ENCODE peak calls at places on chromosomes 3 and 15, in five cellular contexts. One of them, this sample, is unnamed.

GRCh38 chr3:181755959-181756358 is 44.2 kb downstream of the SOX2 start:
- DNase-seq in IMR-90: no peak
- DNase-seq in PC-9: no peak
- DNase-seq in MM.1S: no peak
- DNase-seq in HCT116: no peak
- DNase-seq in this sample: no peak

GRCh38 chr15:76674883-76675282 is 230.3 kb downstream of the SCAPER start:
- DNase-seq in IMR-90: peak
- DNase-seq in PC-9: no peak
- DNase-seq in HCT116: no peak
- DNase-seq in MM.1S: no peak
- DNase-seq in this sample: peak

GRCh38 chr3:57596495-57597239 is 477 bp downstream of the ARF4 start:
- DNase-seq in PC-9: peak
- DNase-seq in HCT116: peak
- DNase-seq in IMR-90: peak
- DNase-seq in MM.1S: peak
- DNase-seq in this sample: peak

GRCh38 chr3:127899200-127899599 is 15.8 kb upstream of the KBTBD12 start:
- DNase-seq in MM.1S: no peak
- DNase-seq in IMR-90: no peak
- DNase-seq in HCT116: no peak
- DNase-seq in PC-9: no peak
- DNase-seq in this sample: no peak

GRCh38 chr3:89560546-89560945 is 453.1 kb downstream of the EPHA3 start:
- DNase-seq in MM.1S: no peak
- DNase-seq in PC-9: peak
- DNase-seq in IMR-90: peak
- DNase-seq in HCT116: no peak
- DNase-seq in this sample: peak

GRCh38 chr15:83613716-83614115 is 40.2 kb upstream of the ADAMTSL3 start:
- DNase-seq in PC-9: no peak
- DNase-seq in HCT116: no peak
- DNase-seq in IMR-90: no peak
- DNase-seq in MM.1S: no peak
- DNase-seq in this sample: no peak

GRCh38 chr3:130915567-130916292 is 21.8 kb downstream of the ATP2C1 start:
- DNase-seq in IMR-90: no peak
- DNase-seq in MM.1S: no peak
- DNase-seq in HCT116: no peak
- DNase-seq in PC-9: no peak
- DNase-seq in this sample: peak

GRCh38 chr3:171230857-171231256 is 204.3 kb upstream of the SLC2A2 start:
- DNase-seq in IMR-90: no peak
- DNase-seq in MM.1S: no peak
- DNase-seq in HCT116: no peak
- DNase-seq in PC-9: no peak
- DNase-seq in this sample: peak

GRCh38 chr3:50154840-50155490 is at the start of gene SEMA3F:
- DNase-seq in PC-9: peak
- DNase-seq in IMR-90: peak
- DNase-seq in MM.1S: peak
- DNase-seq in HCT116: no peak
- DNase-seq in this sample: peak

GRCh38 chr15:25061808-25062550 is 107.2 kb downstream of the SNRPN start:
- DNase-seq in PC-9: no peak
- DNase-seq in MM.1S: no peak
- DNase-seq in IMR-90: no peak
- DNase-seq in HCT116: no peak
- DNase-seq in this sample: no peak

GRCh38 chr3:112354642-112355333 is 21.8 kb downstream of the CD200 start:
- DNase-seq in PC-9: no peak
- DNase-seq in MM.1S: no peak
- DNase-seq in IMR-90: no peak
- DNase-seq in HCT116: no peak
- DNase-seq in this sample: no peak
- H3K4me2 ChIP-seq in PC-9: no peak
- H3K4me2 ChIP-seq in MM.1S: no peak
- H3K4me2 ChIP-seq in IMR-90: no peak
- H3K4me2 ChIP-seq in HCT116: no peak
- H3K4me2 ChIP-seq in this sample: no peak

GRCh38 chr15:100131321-100132224 is 210.2 kb downstream of the ADAMTS17 start:
- DNase-seq in HCT116: no peak
- DNase-seq in MM.1S: peak
- DNase-seq in IMR-90: peak
- DNase-seq in PC-9: peak
- DNase-seq in this sample: peak
- TF ChIP-seq CTCF in HCT116: no peak
- TF ChIP-seq CTCF in MM.1S: peak
- TF ChIP-seq CTCF in IMR-90: peak
- TF ChIP-seq CTCF in PC-9: peak
- TF ChIP-seq CTCF in this sample: no peak

DNA sequence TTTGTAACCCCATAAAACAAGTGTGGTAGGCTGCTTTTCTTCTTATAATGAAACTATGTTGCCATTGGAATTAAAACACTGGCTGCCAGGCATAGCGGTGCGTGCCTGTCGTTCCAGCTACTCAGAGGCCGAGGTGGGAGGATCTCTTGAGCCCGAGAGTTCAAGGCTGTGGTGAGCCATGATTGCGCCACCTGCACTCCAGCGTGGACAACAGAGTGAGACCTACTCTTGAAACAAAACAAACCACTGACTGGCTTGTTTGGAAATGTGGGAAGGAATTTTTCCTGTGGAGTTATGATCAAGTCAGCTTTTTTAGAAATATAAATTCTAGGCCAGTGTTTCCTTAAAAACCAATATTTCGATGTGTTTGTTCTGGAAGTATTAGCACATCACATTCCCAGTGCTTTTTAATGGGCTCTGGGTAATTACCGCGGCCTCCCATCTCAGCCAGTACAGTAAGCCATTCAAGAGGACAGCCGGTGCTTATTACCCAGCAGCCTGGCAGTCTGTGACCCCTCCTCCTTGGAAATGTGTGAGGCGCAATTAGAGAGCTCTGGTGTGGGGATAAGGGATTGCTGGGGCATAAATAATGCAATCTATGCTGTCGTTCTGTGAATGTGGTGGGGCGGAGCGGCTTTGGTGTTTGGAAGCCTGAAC is 58.3 kb upstream of the TRAK1 start:
- DNase-seq in MM.1S: no peak
- DNase-seq in HCT116: no peak
- DNase-seq in IMR-90: peak
- DNase-seq in PC-9: no peak
- DNase-seq in this sample: peak
- H3K4me3 ChIP-seq in MM.1S: no peak
- H3K4me3 ChIP-seq in HCT116: no peak
- H3K4me3 ChIP-seq in IMR-90: no peak
- H3K4me3 ChIP-seq in PC-9: no peak
- H3K4me3 ChIP-seq in this sample: no peak

DNA sequence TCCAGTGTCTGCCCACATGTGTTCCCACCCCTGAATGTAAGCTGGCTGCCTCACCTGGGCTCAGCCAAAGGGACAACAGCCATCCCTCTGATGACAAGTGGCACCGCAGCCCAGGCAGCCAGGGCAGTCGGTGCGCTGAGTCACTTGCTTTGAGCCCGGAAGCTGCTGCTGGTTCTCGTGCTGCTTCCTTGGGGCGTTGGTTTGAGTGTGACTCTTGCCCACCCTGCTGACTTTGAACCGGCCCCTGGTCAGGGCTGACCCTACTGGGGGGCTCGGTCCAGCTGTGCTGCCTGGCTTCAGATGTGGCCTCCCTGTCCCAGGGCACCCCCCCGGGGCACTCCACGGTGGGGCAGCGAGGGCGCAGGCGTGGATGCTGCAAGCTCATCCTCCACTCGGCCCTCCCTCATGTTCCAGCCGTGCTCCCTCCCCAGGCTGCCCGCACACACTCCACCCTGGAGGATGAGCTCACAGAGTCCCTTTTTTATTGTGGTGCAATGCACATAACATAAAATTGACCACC is 62.1 kb downstream of the EFCAB12 start:
- DNase-seq in PC-9: peak
- DNase-seq in HCT116: no peak
- DNase-seq in MM.1S: no peak
- DNase-seq in IMR-90: no peak
- DNase-seq in this sample: no peak
- H3K4me2 ChIP-seq in PC-9: no peak
- H3K4me2 ChIP-seq in HCT116: no peak
- H3K4me2 ChIP-seq in MM.1S: no peak
- H3K4me2 ChIP-seq in IMR-90: no peak
- H3K4me2 ChIP-seq in this sample: no peak

DNA sequence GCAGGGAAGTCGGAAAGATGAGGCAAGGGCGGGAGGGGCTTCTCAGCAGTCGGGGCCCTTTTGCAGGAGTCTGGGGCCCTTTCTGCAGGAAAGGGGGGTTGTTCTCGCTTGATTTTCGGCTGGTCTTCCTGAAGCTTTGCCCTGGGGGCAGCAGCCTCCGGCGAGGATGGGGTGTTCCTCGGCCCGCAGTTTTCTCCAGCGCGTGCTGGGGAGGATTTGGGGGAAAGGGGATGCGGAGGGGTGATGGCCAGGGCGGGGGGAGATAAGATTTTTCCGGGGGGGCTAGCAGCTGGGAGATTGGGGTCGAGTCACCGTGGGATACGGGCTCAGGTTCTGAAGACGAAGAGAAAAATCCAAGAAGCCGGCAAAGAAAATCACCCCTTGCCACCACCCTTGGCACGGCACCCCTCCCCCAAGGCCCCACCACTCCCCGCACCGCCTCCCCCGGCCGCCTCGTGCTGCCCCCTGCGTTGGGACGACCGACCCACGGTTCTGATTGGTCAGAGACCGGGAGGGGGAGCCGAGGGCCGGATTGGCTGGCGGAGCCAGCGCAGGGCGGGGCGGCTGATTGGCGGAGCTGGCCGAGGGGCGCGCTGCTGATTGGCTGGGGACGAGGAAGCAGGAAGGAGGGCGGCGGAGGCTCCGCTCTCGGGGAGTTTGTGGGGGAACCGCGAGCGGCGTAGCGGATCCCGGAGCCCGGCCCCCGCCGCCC is at the start of gene BAHD1:
- DNase-seq in MM.1S: peak
- DNase-seq in HCT116: peak
- DNase-seq in PC-9: peak
- DNase-seq in IMR-90: peak
- DNase-seq in this sample: peak
- TF ChIP-seq CTCF in MM.1S: no peak
- TF ChIP-seq CTCF in HCT116: no peak
- TF ChIP-seq CTCF in PC-9: no peak
- TF ChIP-seq CTCF in IMR-90: no peak
- TF ChIP-seq CTCF in this sample: no peak

DNA sequence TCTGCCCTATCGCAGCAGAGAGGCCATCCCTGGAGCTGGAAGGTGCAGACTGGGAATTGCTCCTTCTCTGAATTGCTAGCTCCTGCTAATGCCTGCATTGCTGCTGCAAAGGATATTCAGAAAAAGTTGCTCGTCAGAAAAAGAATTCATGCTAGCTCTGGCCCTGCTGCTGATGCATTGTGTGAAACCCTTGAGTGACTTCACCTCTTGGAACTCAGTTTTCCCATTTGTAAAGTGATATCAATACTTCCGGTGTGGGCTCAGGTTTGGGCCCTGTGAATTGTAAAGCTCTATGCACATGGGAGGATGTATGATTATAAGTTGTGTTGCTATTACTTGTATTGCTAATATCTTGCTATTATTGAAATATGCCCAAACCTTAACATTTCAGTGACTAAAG is 11.4 kb downstream of the SQOR start:
- DNase-seq in PC-9: no peak
- DNase-seq in HCT116: no peak
- DNase-seq in MM.1S: no peak
- DNase-seq in IMR-90: peak
- DNase-seq in this sample: no peak
- H3K4me3 ChIP-seq in PC-9: no peak
- H3K4me3 ChIP-seq in HCT116: no peak
- H3K4me3 ChIP-seq in MM.1S: no peak
- H3K4me3 ChIP-seq in IMR-90: no peak
- H3K4me3 ChIP-seq in this sample: no peak

DNA sequence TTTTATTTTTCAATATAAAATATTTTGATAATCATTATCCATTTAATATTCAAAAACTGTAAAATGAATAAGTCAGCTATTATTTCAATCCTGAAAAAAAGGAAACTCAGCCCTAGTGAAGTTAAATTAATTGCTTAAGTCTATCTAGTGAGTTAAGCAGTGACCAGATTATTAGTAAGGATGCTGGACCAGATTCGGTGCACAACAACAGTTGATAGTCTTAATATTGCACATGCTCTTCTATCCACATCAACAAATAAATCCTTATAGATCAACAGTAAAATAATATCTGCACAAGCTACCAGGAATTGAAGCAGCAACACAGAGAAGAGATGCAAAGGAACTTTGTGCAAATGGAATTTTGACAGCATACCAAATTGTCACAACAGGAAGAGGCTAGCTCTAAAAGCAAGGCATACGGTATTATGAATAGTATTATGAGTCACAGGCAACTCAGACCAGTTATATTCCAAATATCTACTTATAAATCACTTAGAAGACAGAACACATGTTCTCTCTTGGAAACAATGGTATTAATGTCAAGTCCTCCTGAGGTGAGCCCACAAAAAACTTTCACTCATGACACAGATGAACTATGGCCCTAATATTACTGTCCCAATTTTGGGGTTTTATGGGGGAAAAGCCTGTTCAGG is 24.9 kb downstream of the VPS13C start:
- DNase-seq in IMR-90: peak
- DNase-seq in MM.1S: no peak
- DNase-seq in PC-9: no peak
- DNase-seq in HCT116: no peak
- DNase-seq in this sample: peak
- H3K4me2 ChIP-seq in IMR-90: peak
- H3K4me2 ChIP-seq in MM.1S: no peak
- H3K4me2 ChIP-seq in PC-9: no peak
- H3K4me2 ChIP-seq in HCT116: peak
- H3K4me2 ChIP-seq in this sample: no peak